ENCODE peak calls at places on chromosomes 1 and 21, in four cellular contexts. J is central memory CD4-positive, alpha-beta T cell; K is osteoblast; N is stimulated activated naive CD8-positive, alpha-beta T cell treated with anti-CD3 and anti-CD28 coated beads, Interleukin-15, amount 100 ng/mL, for 72 hours. R is an unnamed sample.

GRCh38 chr21:37445228-37445627 is 78.7 kb downstream of the DYRK1A start:
- DNase-seq in N (no peak), J (no peak), K (peak; percentile 65), R (no peak)

GRCh38 chr21:21664871-21665270 is 666.7 kb downstream of the NCAM2 start:
- DNase-seq in J (no peak), K (no peak), N (no peak), R (no peak)

GRCh38 chr1:15104768-15105167 is 48.8 kb upstream of the TMEM51 start:
- DNase-seq in N (no peak), K (peak; percentile 29), J (no peak), R (no peak)

GRCh38 chr1:168465942-168466702 is 77.7 kb downstream of the XCL2 start:
- DNase-seq in J (no peak), N (peak; percentile 24), K (peak; percentile 19), R (peak; percentile 33)

GRCh38 chr1:224864006-224864405 is 65.5 kb upstream of the DNAH14 start:
- DNase-seq in J (no peak), K (no peak), N (no peak), R (no peak)

GRCh38 chr1:21051177-21051576 is 125.5 kb downstream of the EIF4G3 start:
- DNase-seq in K (no peak), N (no peak), J (no peak), R (no peak)

GRCh38 chr1:158496379-158496778 is 24.4 kb downstream of the OR10R2 start:
- DNase-seq in N (no peak), K (no peak), J (no peak), R (no peak)

GRCh38 chr1:59502009-59502691 is 205.3 kb downstream of the FGGY start:
- DNase-seq in N (no peak), J (no peak), K (no peak), R (no peak)

GRCh38 chr1:5242850-5243249 is 588.4 kb downstream of the AJAP1 start:
- DNase-seq in J (no peak), N (no peak), K (no peak), R (no peak)

GRCh38 chr1:94806451-94806861 is 13.7 kb upstream of the SLC44A3 start:
- DNase-seq in K (peak; percentile 47), N (no peak), J (no peak), R (no peak)

GRCh38 chr1:84772428-84772943 is 82.2 kb upstream of the SSX2IP start:
- DNase-seq in N (peak; percentile 56), J (peak; percentile 62), K (peak; percentile 91), R (peak; percentile 60)

GRCh38 chr1:59317780-59318179 is 20.9 kb downstream of the FGGY start:
- DNase-seq in K (no peak), N (no peak), J (no peak), R (no peak)

GRCh38 chr1:112308716-112309115 is 87.3 kb upstream of the CTTNBP2NL start:
- DNase-seq in J (no peak), K (no peak), N (no peak), R (no peak)

GRCh38 chr1:225471453-225472301 is 43.8 kb upstream of the LBR start:
- DNase-seq in J (no peak), N (no peak), K (peak; percentile 70), R (no peak)

GRCh38 chr1:180251526-180252305 is 21.7 kb downstream of the LHX4 start:
- DNase-seq in N (no peak), K (peak; percentile 58), J (no peak), R (no peak)

GRCh38 chr1:108129999-108130398 is 70.1 kb downstream of the SLC25A24 start:
- DNase-seq in K (no peak), N (no peak), J (no peak), R (no peak)

GRCh38 chr1:155983191-155984023 is 5.1 kb upstream of the ARHGEF2 start:
- DNase-seq in N (no peak), J (no peak), K (peak; percentile 96), R (no peak)

GRCh38 chr1:204089044-204089751 is 16.3 kb downstream of the SOX13 start:
- DNase-seq in J (no peak), N (no peak), K (peak; percentile 86), R (no peak)

GRCh38 chr1:24112381-24113169 is 640 bp upstream of the MYOM3 start:
- DNase-seq in N (peak; percentile 47), K (peak; percentile 95), J (peak; percentile 42), R (peak; percentile 42)

GRCh38 chr1:154325583-154326545 is 539 bp downstream of the ATP8B2 start:
- DNase-seq in J (peak; percentile 31), N (peak; percentile 45), K (peak; percentile 99), R (no peak)

GRCh38 chr1:210342986-210343780 is 14.5 kb downstream of the HHAT start:
- DNase-seq in J (no peak), N (no peak), K (no peak), R (no peak)

GRCh38 chr1:21741206-21741605 is 41.7 kb downstream of the USP48 start:
- DNase-seq in K (no peak), J (no peak), N (no peak), R (no peak)

GRCh38 chr1:180571832-180572636 is 13.3 kb downstream of the OVAAL start:
- DNase-seq in N (peak; percentile 6), K (peak; percentile 65), J (no peak), R (no peak)

GRCh38 chr1:65114312-65114711 is 33.7 kb upstream of the AK4 start:
- DNase-seq in N (no peak), K (no peak), J (no peak), R (no peak)

GRCh38 chr1:94736073-94736472 is 84.1 kb upstream of the SLC44A3 start:
- DNase-seq in N (no peak), J (no peak), K (no peak), R (no peak)

GRCh38 chr1:59017501-59018231 is 233.8 kb upstream of the JUN start:
- DNase-seq in K (no peak), J (no peak), N (no peak), R (no peak)

GRCh38 chr1:21251773-21252471 is 38.3 kb downstream of the ECE1 start:
- DNase-seq in J (no peak), K (peak; percentile 95), N (no peak), R (no peak)

GRCh38 chr1:161705537-161705936 is 1.5 kb upstream of the FCRLA start:
- DNase-seq in K (no peak), N (no peak), J (no peak), R (no peak)

GRCh38 chr1:59543211-59543668 is 246.3 kb downstream of the FGGY start:
- DNase-seq in N (no peak), K (no peak), J (no peak), R (no peak)

GRCh38 chr1:13498553-13498952 is 15.2 kb downstream of the LRRC38 start:
- DNase-seq in N (no peak), J (no peak), K (no peak), R (no peak)

GRCh38 chr1:206555473-206555935 is 48.2 kb downstream of the RASSF5 start:
- DNase-seq in K (peak; percentile 78), J (peak; percentile 48), N (no peak), R (no peak)

GRCh38 chr1:243397613-243398321 is 141.9 kb downstream of the SDCCAG8 start:
- DNase-seq in K (no peak), N (no peak), J (no peak), R (no peak)